ENCODE peak calls at places on chromosomes 1 and 21, in five cellular contexts. L, U, F, E and O are unnamed samples.

GRCh38 chr1:30466026-30466425 is 257.4 kb downstream of the MATN1 start:
- DNase-seq in L (no peak), U (peak; percentile 18), F (no peak), E (no peak), O (no peak)

GRCh38 chr1:154996966-154997701 is 3.7 kb downstream of the LENEP start:
- DNase-seq in L (no peak), U (peak; percentile 39), F (no peak), E (peak; percentile 72), O (no peak)

GRCh38 chr1:104387716-104388508 is 638.2 kb downstream of the AMY1C start:
- DNase-seq in L (no peak), U (no peak), F (no peak), E (peak; percentile 67), O (no peak)

GRCh38 chr1:170687625-170688024 is 23.7 kb downstream of the PRRX1 start:
- DNase-seq in L (no peak), U (no peak), F (no peak), E (no peak), O (no peak)

GRCh38 chr1:227913969-227914791 is 33.6 kb downstream of the WNT9A start:
- DNase-seq in L (no peak), U (no peak), F (no peak), E (no peak), O (no peak)

GRCh38 chr1:246658567-246658966 is 65.6 kb upstream of the SCCPDH start:
- DNase-seq in L (no peak), U (peak; percentile 68), F (no peak), E (no peak), O (no peak)

GRCh38 chr1:107430540-107431228 is 289.8 kb downstream of the NTNG1 start:
- DNase-seq in L (no peak), U (no peak), F (peak; percentile 23), E (peak; percentile 14), O (peak; percentile 64)

GRCh38 chr1:17588048-17588781 is 48.7 kb downstream of the ARHGEF10L start:
- DNase-seq in L (no peak), U (no peak), F (peak; percentile 26), E (peak; percentile 34), O (no peak)

GRCh38 chr1:183604048-183604808 is 14.0 kb upstream of the NCF2 start:
- DNase-seq in L (no peak), U (no peak), F (no peak), E (peak; percentile 97), O (peak; percentile 67)

GRCh38 chr21:31470896-31471694 is 127.0 kb upstream of the TIAM1 start:
- DNase-seq in L (no peak), U (no peak), F (no peak), E (no peak), O (no peak)

GRCh38 chr1:219312967-219313366 is 139.3 kb downstream of the LYPLAL1 start:
- DNase-seq in L (no peak), U (no peak), F (no peak), E (no peak), O (no peak)

GRCh38 chr1:203625623-203626189 is 926 bp upstream of the ATP2B4 start:
- DNase-seq in L (no peak), U (no peak), F (peak; percentile 60), E (peak; percentile 75), O (no peak)
- H3K4me3 ChIP-seq in L (peak overlapping the region; percentile 85), U (no peak overlapping the region), F (no peak overlapping the region), E (no peak overlapping the region), O (no peak overlapping the region)

DNA sequence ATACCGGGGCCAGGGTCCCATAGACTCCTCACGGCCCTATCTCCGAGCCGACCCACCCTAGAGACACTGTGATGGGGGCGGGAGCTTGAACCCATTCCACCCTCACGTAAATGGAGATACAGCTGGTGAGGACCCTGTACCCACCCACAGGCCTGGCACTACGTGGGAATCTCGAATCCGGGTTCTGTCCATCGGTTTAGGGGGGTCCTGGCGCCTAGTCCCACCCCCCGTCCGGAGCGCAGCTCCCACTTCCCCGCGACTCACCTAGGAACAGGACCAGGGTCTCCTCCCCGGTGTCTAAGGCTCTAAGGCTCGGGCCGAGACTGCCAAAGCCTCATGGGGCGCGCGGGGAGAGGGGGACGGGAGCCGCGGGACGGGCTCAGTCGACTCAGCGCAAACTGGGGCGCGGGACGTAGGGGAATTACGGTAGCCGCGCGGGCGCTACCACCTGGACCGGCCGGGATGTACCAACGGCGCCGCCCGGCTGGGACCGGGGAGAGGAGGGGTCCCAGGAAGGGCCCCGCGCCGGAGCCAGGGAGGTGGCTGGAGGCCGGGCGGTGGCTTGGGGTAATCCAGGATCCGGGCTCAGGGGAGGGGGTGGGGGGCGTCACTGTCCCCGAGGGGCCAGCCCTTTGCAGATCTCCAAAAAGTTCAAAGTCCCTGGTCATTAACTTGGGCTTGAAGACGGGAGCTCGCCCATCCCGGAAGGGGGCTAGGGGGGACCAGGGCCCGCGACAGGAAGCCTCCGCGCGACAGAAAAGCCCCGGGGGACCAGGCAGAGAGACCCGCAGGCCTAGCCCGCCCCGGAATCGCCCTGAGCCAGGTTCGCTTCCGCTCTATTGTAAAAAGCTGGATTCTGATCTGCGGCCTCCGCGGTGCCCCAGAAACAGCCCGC is 1.0 kb downstream of the PLEKHG5 start:
- DNase-seq in L (no peak), U (no peak), F (peak; percentile 69), E (no peak), O (no peak)
- TF ChIP-seq CTCF in L (peak; percentile 37), U (no peak), F (no peak), E (no peak), O (no peak)

DNA sequence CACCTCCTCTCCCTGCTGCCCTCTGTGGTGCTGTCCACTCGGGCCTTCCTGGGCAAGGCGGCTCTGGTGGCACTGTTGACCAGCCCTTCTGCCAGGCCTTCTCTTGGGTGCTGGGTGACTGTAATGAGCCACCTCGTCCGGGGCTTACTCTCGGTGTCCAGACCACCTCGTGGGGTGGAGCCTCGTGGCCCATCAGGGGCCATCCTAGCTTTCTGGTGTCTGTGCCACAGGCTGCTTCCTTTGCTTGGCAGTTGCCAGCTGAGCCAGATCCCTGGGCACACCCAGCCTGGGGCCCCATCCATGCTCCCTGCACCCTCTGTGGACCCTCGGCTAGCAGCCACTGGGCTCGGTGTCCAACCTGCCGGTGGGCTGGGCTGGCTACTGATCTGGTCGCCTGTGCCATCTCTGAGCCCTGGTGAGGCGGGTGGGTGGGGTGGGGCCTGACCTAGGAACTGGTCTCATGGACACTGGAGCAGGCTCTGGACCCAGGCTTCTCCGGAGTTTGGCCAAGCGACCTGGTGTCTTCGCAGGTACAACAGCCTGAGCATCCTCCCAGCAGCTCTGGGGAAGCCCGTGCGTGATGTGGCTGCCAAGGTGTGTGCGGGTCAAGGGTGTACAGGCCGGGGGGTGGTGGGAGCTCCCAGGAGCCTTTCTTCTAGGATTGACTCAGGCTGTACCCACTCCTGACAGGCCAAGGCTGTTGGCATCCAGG is 1.4 kb downstream of the PRXL2B start:
- DNase-seq in L (no peak), U (peak; percentile 51), F (no peak), E (no peak), O (no peak)
- H3K4me3 ChIP-seq in L (peak overlapping the region; percentile 90), U (peak overlapping the region; percentile 87), F (no peak overlapping the region), E (no peak overlapping the region), O (no peak overlapping the region)

GRCh38 chr1:47624531-47624930 is 186.7 kb downstream of the FOXD2 start:
- DNase-seq in L (no peak), U (no peak), F (no peak), E (no peak), O (no peak)
- TF ChIP-seq CTCF in L (no peak), U (no peak), F (no peak), E (no peak), O (peak; percentile 19)

GRCh38 chr1:203794764-203795381 is 550 bp upstream of the ZBED6 start:
- DNase-seq in L (no peak), U (no peak), F (no peak), E (no peak), O (no peak)
- H3K4me3 ChIP-seq in L (peak overlapping the region; percentile 77), U (peak overlapping the region; percentile 85), F (peak overlapping the region; percentile 58), E (peak overlapping the region; percentile 6), O (peak overlapping the region; percentile 29)

GRCh38 chr1:2935766-2936390 is 85.4 kb upstream of the ACTRT2 start:
- DNase-seq in L (no peak), U (peak; percentile 20), F (no peak), E (no peak), O (no peak)
- TF ChIP-seq CTCF in L (no peak), U (no peak), F (no peak), E (no peak), O (no peak)